ENCODE peak calls at places on chromosome 11, in nine cellular contexts. T is substantia nigra; V is activated naive CD4-positive, alpha-beta T cell treated with anti-CD3 and anti-CD28 coated beads, Interleukin-2, amount 10 ng/mL, durations not matched to agents 7 days and 5 days; U is lung microvascular endothelial cell; I is activated T-helper 1 cell treated with Interleukin-2 at 50 U/mL for 16 hours; F is central memory CD8-positive, alpha-beta T cell; A is psoas muscle; R is CD8-positive, alpha-beta T cell; E is activated CD4-positive, alpha-beta T cell treated with anti-CD3 and anti-CD28 coated beads for 48 hours. O is an unnamed sample.

GRCh38 chr11:65041206-65042035 is at the start of gene SAC3D1:
- DNase-seq in T (no peak), V (peak), U (peak), I (peak), F (no peak), A (no peak), R (peak), E (peak), O (peak)

GRCh38 chr11:58465690-58466089 is 23.7 kb upstream of the OR5B12 start:
- DNase-seq in T (no peak), V (no peak), U (no peak), I (no peak), F (no peak), A (no peak), R (no peak), E (no peak), O (no peak)

GRCh38 chr11:118834428-118835028 is 43.6 kb upstream of the DDX6 start:
- DNase-seq in T (no peak), V (no peak), U (no peak), I (no peak), F (no peak), A (no peak), R (no peak), E (no peak), O (no peak)

GRCh38 chr11:106031210-106031845 is 9.3 kb upstream of the MSANTD4 start:
- DNase-seq in T (no peak), V (no peak), U (no peak), I (no peak), F (no peak), A (no peak), R (no peak), E (no peak), O (no peak)

GRCh38 chr11:134939046-134939445 is 527.0 kb upstream of the B3GAT1 start:
- DNase-seq in T (no peak), V (no peak), U (peak), I (no peak), F (no peak), A (no peak), R (no peak), E (no peak), O (no peak)

GRCh38 chr11:126355324-126355925 is at the start of gene ST3GAL4:
- DNase-seq in T (peak), V (peak), U (peak), I (peak), F (peak), A (peak), R (peak), E (peak), O (peak)

GRCh38 chr11:62127426-62127825 is 3.6 kb downstream of the INCENP start:
- DNase-seq in T (no peak), V (no peak), U (no peak), I (no peak), F (no peak), A (no peak), R (no peak), E (no peak), O (no peak)

GRCh38 chr11:23653071-23653675 is 792.9 kb upstream of the CCDC179 start:
- DNase-seq in T (no peak), V (no peak), U (no peak), I (no peak), F (no peak), A (no peak), R (no peak), E (no peak), O (no peak)

GRCh38 chr11:134785660-134786284 is 373.7 kb upstream of the B3GAT1 start:
- DNase-seq in T (no peak), V (no peak), U (no peak), I (no peak), F (no peak), A (no peak), R (no peak), E (no peak), O (no peak)

GRCh38 chr11:108370990-108371389 is 96.3 kb downstream of the C11orf65 start:
- DNase-seq in T (no peak), V (no peak), U (no peak), I (no peak), F (no peak), A (no peak), R (no peak), E (no peak), O (no peak)

GRCh38 chr11:72693271-72693968 is 19.2 kb upstream of the PDE2A start:
- DNase-seq in T (no peak), V (no peak), U (no peak), I (no peak), F (no peak), A (peak), R (no peak), E (no peak), O (no peak)

GRCh38 chr11:34844466-34845112 is 71.6 kb downstream of the APIP start:
- DNase-seq in T (no peak), V (no peak), U (no peak), I (no peak), F (no peak), A (no peak), R (no peak), E (no peak), O (no peak)

GRCh38 chr11:70860855-70861254 is 391.5 kb downstream of the SHANK2 start:
- DNase-seq in T (no peak), V (no peak), U (no peak), I (no peak), F (no peak), A (no peak), R (no peak), E (no peak), O (no peak)

GRCh38 chr11:36023922-36024321 is 80.1 kb downstream of the LDLRAD3 start:
- DNase-seq in T (no peak), V (no peak), U (no peak), I (no peak), F (no peak), A (no peak), R (no peak), E (no peak), O (no peak)

GRCh38 chr11:128417607-128418324 is 169.6 kb downstream of the ETS1 start:
- DNase-seq in T (no peak), V (no peak), U (no peak), I (no peak), F (no peak), A (no peak), R (no peak), E (no peak), O (no peak)

GRCh38 chr11:111347002-111347722 is 31.9 kb downstream of the POU2AF1 start:
- DNase-seq in T (no peak), V (no peak), U (no peak), I (no peak), F (no peak), A (peak), R (no peak), E (no peak), O (no peak)

GRCh38 chr11:13114566-13115465 is 105.7 kb downstream of the RASSF10 start:
- DNase-seq in T (no peak), V (no peak), U (peak), I (no peak), F (no peak), A (no peak), R (no peak), E (no peak), O (no peak)

O was measured in T-helper 17 cell.